ENCODE peak calls at places on chromosomes 5 and 9, in six cellular contexts. L is GM12878, O is heart right ventricle, C is adrenal gland, R is stomach, S is left lung. U is an unnamed sample.

GRCh38 chr9:84343111-84343521 is 2.6 kb upstream of the SLC28A3 start:
- DNase-seq in C (no peak), O (no peak), L (no peak), R (no peak), S (no peak), U (no peak)

GRCh38 chr9:105004466-105005090 is 76.6 kb upstream of the ABCA1 start:
- DNase-seq in L (no peak), C (no peak), O (no peak), R (no peak), S (no peak), U (no peak)

GRCh38 chr5:41200506-41200905 is 12.8 kb downstream of the C6 start:
- DNase-seq in R (no peak), C (no peak), S (no peak), O (no peak), L (no peak), U (no peak)

GRCh38 chr5:33272288-33272687 is 168.5 kb upstream of the TARS1 start:
- DNase-seq in L (no peak), C (no peak), R (no peak), O (no peak), S (no peak), U (no peak)

GRCh38 chr9:114738581-114739316 is 56.8 kb upstream of the TEX48 start:
- DNase-seq in R (peak; percentile 80), O (peak; percentile 21), L (peak; percentile 24), C (peak; percentile 66), S (peak; percentile 76), U (peak; percentile 16)

GRCh38 chr5:148343049-148343413 is 7.7 kb downstream of the SPINK9 start:
- DNase-seq in R (peak; percentile 53), L (no peak), C (no peak), O (no peak), S (no peak), U (no peak)

GRCh38 chr5:68049053-68049713 is 166.4 kb upstream of the PIK3R1 start:
- DNase-seq in S (no peak), O (no peak), R (no peak), L (no peak), C (no peak), U (no peak)

GRCh38 chr9:16718296-16718695 is 152.2 kb downstream of the BNC2 start:
- DNase-seq in R (no peak), L (no peak), C (no peak), O (no peak), S (no peak), U (no peak)

GRCh38 chr5:110441035-110441434 is 285.4 kb downstream of the TMEM232 start:
- DNase-seq in C (peak; percentile 12), S (no peak), O (no peak), L (no peak), R (no peak), U (no peak)

GRCh38 chr5:115349001-115349817 is 52.8 kb upstream of the CCDC112 start:
- DNase-seq in L (no peak), S (no peak), C (peak; percentile 70), O (no peak), R (peak; percentile 36), U (no peak)

GRCh38 chr5:67000794-67001475 is 195.7 kb downstream of the CD180 start:
- DNase-seq in S (no peak), L (no peak), O (no peak), R (no peak), C (no peak), U (no peak)

GRCh38 chr9:35651964-35652828 is 1.5 kb upstream of the SIT1 start:
- DNase-seq in R (no peak), O (no peak), S (no peak), L (no peak), C (no peak), U (no peak)

GRCh38 chr5:154278172-154278571 is 87.6 kb downstream of the GALNT10 start:
- DNase-seq in C (no peak), O (no peak), L (no peak), S (no peak), R (no peak), U (no peak)

GRCh38 chr5:55601209-55601618 is 66.5 kb upstream of the PLPP1 start:
- DNase-seq in L (no peak), R (peak; percentile 72), O (peak; percentile 74), C (peak; percentile 76), S (no peak), U (peak; percentile 9)

GRCh38 chr5:160470437-160471341 is 49.0 kb downstream of the PTTG1 start:
- DNase-seq in S (no peak), O (no peak), L (no peak), C (no peak), R (peak; percentile 27), U (no peak)

GRCh38 chr9:120927125-120928014 is 774 bp upstream of the TRAF1 start:
- DNase-seq in C (no peak), R (no peak), S (no peak), L (no peak), O (no peak), U (no peak)

GRCh38 chr5:79464695-79465332 is 49.1 kb downstream of the HOMER1 start:
- DNase-seq in O (no peak), L (no peak), R (no peak), S (no peak), C (no peak), U (no peak)

GRCh38 chr5:32612134-32612888 is 27.0 kb downstream of the SUB1 start:
- DNase-seq in L (no peak), O (no peak), S (no peak), R (no peak), C (no peak), U (no peak)

GRCh38 chr9:31030741-31031202 is 1353.7 kb upstream of the ACO1 start:
- DNase-seq in C (no peak), L (no peak), O (no peak), S (no peak), R (no peak), U (no peak)

GRCh38 chr5:6482735-6483134 is 34.1 kb downstream of the UBE2QL1 start:
- DNase-seq in R (peak; percentile 10), C (no peak), O (no peak), L (no peak), S (no peak), U (no peak)

GRCh38 chr9:16460711-16461110 is 409.8 kb downstream of the BNC2 start:
- DNase-seq in O (no peak), C (no peak), L (no peak), R (no peak), S (no peak), U (no peak)

GRCh38 chr5:147743686-147744332 is 38.7 kb downstream of the JAKMIP2 start:
- DNase-seq in R (no peak), O (no peak), S (no peak), C (peak; percentile 39), L (no peak), U (no peak)

GRCh38 chr9:91812191-91812590 is 137.8 kb downstream of the ROR2 start:
- DNase-seq in S (no peak), O (no peak), C (no peak), R (peak; percentile 19), L (no peak), U (no peak)

GRCh38 chr5:151686673-151687378 is at the start of gene SPARC:
- DNase-seq in S (peak; percentile 76), O (peak; percentile 75), R (no peak), L (no peak), C (peak; percentile 92), U (peak; percentile 29)

DNA sequence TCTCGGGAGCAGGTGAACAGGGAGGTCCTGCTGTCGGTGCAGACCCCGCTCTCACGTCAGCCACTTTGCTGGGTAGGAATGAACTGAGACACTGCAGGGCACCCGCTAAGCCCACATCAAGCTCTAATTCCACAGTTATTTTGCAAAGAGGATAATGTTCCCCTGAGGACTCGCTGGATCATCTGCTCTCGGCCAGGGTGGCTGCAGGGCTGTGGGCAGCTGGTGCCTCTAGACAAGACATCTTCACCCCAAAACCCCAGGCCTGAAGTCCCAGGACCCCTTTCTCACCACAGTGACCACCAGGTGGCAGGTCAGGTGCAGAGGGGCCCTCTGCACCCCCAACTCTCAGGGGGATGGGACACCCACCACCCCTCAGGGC is 135.1 kb upstream of the PPP1R26 start:
- DNase-seq in R (no peak), S (peak; percentile 45), L (no peak), O (no peak), C (no peak), U (no peak)
- TF ChIP-seq CTCF in R (no peak), S (no peak), L (no peak), O (no peak), C (no peak), U (no peak)

GRCh38 chr9:134808393-134808792 is 72.2 kb upstream of the FCN2 start:
- DNase-seq in O (no peak), C (no peak), L (no peak), R (no peak), S (no peak), U (no peak)

GRCh38 chr9:134811673-134812668 is 68.6 kb upstream of the FCN2 start:
- DNase-seq in C (no peak), L (no peak), R (no peak), S (no peak), O (no peak), U (no peak)

GRCh38 chr9:134809296-134809695 is 71.3 kb upstream of the FCN2 start:
- DNase-seq in C (no peak), S (no peak), L (no peak), R (no peak), O (no peak), U (no peak)

GRCh38 chr9:134813841-134814240 is 66.8 kb upstream of the FCN2 start:
- DNase-seq in O (no peak), R (no peak), S (no peak), C (no peak), L (no peak), U (no peak)

GRCh38 chr9:134811079-134811672 is 69.4 kb upstream of the FCN2 start:
- DNase-seq in R (no peak), C (no peak), S (no peak), L (no peak), O (no peak), U (no peak)
- H3K27me3 ChIP-seq in R (no peaks in the 10 kb centered on the region), C (no peaks in the 10 kb centered on the region), S (no peaks in the 10 kb centered on the region), L (no peaks in the 10 kb centered on the region), O (no peaks in the 10 kb centered on the region), U (no peaks in the 10 kb centered on the region)

GRCh38 chr9:27548055-27548741 is 18.6 kb upstream of the MOB3B start:
- DNase-seq in S (no peak), C (no peak), O (no peak), L (no peak), R (no peak), U (no peak)
- TF ChIP-seq CTCF in S (peak; percentile 1), C (peak; percentile 53), O (peak; percentile 39), L (peak; percentile 58), R (peak; percentile 37), U (peak; percentile 52)

GRCh38 chr9:68771376-68771775 is 66.3 kb downstream of the PIP5K1B start:
- DNase-seq in R (no peak), S (no peak), C (no peak), L (no peak), O (no peak), U (no peak)

GRCh38 chr9:68768619-68769018 is 63.6 kb downstream of the PIP5K1B start:
- DNase-seq in S (no peak), R (no peak), L (no peak), O (no peak), C (no peak), U (no peak)

GRCh38 chr9:68775003-68775730 is 70.1 kb downstream of the PIP5K1B start:
- DNase-seq in O (no peak), S (no peak), R (no peak), C (peak; percentile 46), L (no peak), U (no peak)

DNA sequence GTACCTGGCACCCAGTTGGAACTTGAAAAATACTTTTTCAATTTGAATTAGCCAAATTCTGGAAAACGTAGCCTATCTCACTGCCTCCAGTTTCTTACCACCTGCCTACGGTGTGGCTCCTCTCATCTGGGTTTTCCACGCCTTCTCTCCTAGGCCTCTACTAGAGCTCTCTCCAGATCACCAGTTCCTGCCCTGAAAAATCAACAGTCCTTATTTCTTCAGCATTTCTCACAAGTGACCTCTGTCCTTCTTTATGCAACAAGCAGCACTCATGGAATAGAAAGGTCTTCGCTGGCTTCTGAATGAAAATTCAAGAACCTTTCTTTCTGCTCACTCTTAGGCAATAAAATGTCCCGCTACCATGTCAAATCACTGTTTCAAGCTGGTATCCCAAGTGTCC is 64.8 kb downstream of the PIP5K1B start:
- DNase-seq in R (no peak), C (no peak), O (no peak), L (no peak), S (no peak), U (no peak)
- H3K27me3 ChIP-seq in R (no peaks in the 10 kb centered on the region), C (no peaks in the 10 kb centered on the region), O (no peaks in the 10 kb centered on the region), L (no peaks in the 10 kb centered on the region), S (no peaks in the 10 kb centered on the region), U (no peaks in the 10 kb centered on the region)